ENCODE peak calls at places on chromosomes 7 and 10, in five cellular contexts. I is sigmoid colon, P is lower leg skin, D is HFFc6, Y is A549. C is an unnamed sample.

GRCh38 chr7:31074403-31074802 is 22.3 kb downstream of the ADCYAP1R1 start:
- DNase-seq in D (no peak), Y (no peak), P (no peak), I (peak), C (no peak)

GRCh38 chr7:94368371-94368791 is 26.3 kb upstream of the COL1A2 start:
- DNase-seq in P (no peak), I (no peak), Y (no peak), D (peak), C (no peak)

GRCh38 chr10:60872451-60872850 is 71.5 kb downstream of the RHOBTB1 start:
- DNase-seq in P (no peak), I (no peak), Y (no peak), D (no peak), C (no peak)

GRCh38 chr10:80552151-80552646 is 14.5 kb downstream of the SH2D4B start:
- DNase-seq in D (no peak), Y (no peak), I (peak), P (peak), C (no peak)

GRCh38 chr7:4959356-4959755 is 369 bp upstream of the MMD2 start:
- DNase-seq in I (no peak), D (no peak), P (peak), Y (no peak), C (no peak)

GRCh38 chr10:50326757-50327701 is 75.7 kb upstream of the ASAH2 start:
- DNase-seq in Y (no peak), P (no peak), D (peak), I (no peak), C (no peak)

GRCh38 chr10:110081914-110082313 is 74.1 kb downstream of the ADD3 start:
- DNase-seq in P (no peak), I (no peak), Y (peak), D (peak), C (no peak)

GRCh38 chr10:5234106-5234877 is 37.7 kb downstream of the AKR1C4 start:
- DNase-seq in D (no peak), Y (peak), I (no peak), P (no peak), C (no peak)

GRCh38 chr7:60706-61105 is 131.7 kb upstream of the FAM20C start:
- DNase-seq in I (peak), Y (no peak), P (no peak), D (no peak), C (no peak)

GRCh38 chr7:96179863-96180262 is 142.0 kb downstream of the SLC25A13 start:
- DNase-seq in I (no peak), Y (no peak), D (no peak), P (no peak), C (no peak)

GRCh38 chr7:2886900-2887299 is 42.8 kb upstream of the GNA12 start:
- DNase-seq in Y (peak), P (no peak), I (no peak), D (peak), C (no peak)

GRCh38 chr10:6748029-6748428 is 168.0 kb upstream of the PRKCQ start:
- DNase-seq in I (no peak), D (no peak), P (no peak), Y (no peak), C (no peak)

GRCh38 chr10:11165591-11166543 is 148.2 kb downstream of the CELF2 start:
- DNase-seq in Y (peak), I (peak), D (no peak), P (peak), C (no peak)

GRCh38 chr10:86654411-86655172 is at the start of gene OPN4:
- DNase-seq in P (peak), D (no peak), Y (no peak), I (peak), C (no peak)

GRCh38 chr7:34739651-34740300 is 81.8 kb downstream of the NPSR1 start:
- DNase-seq in D (no peak), Y (no peak), P (no peak), I (no peak), C (no peak)

GRCh38 chr7:134844200-134844599 is 64.8 kb downstream of the CALD1 start:
- DNase-seq in Y (no peak), D (no peak), P (no peak), I (no peak), C (no peak)

GRCh38 chr7:131692131-131692960 is 135.9 kb upstream of the PODXL start:
- DNase-seq in I (no peak), D (no peak), P (peak), Y (peak), C (peak)

GRCh38 chr7:131108212-131108980 is 219.3 kb upstream of the MKLN1 start:
- DNase-seq in Y (no peak), P (no peak), I (no peak), D (peak), C (no peak)

GRCh38 chr10:103816431-103816830 is 38.9 kb downstream of the SH3PXD2A start:
- DNase-seq in Y (no peak), D (no peak), P (no peak), I (peak), C (no peak)

GRCh38 chr10:60950312-60950711 is 6.3 kb upstream of the RHOBTB1 start:
- DNase-seq in Y (no peak), D (no peak), I (no peak), P (no peak), C (no peak)

GRCh38 chr10:73809061-73809818 is 2.2 kb downstream of the NDST2 start:
- DNase-seq in I (no peak), P (no peak), D (no peak), Y (no peak), C (no peak)

GRCh38 chr10:75395171-75395954 is 6.2 kb downstream of the ZNF503 start:
- DNase-seq in D (no peak), P (peak), Y (peak), I (no peak), C (no peak)

GRCh38 chr10:33917069-33917468 is 582.6 kb upstream of the NRP1 start:
- DNase-seq in Y (no peak), D (no peak), I (no peak), P (no peak), C (no peak)

GRCh38 chr7:368651-369475 is 78.9 kb downstream of the FOXL3 start:
- DNase-seq in P (no peak), D (no peak), I (peak), Y (no peak), C (no peak)

GRCh38 chr7:74480861-74481417 is 27.2 kb downstream of the GTF2IRD1 start:
- DNase-seq in D (peak), Y (no peak), P (peak), I (peak), C (no peak)

GRCh38 chr7:135291809-135292253 is 58.2 kb downstream of the STRA8 start:
- DNase-seq in I (no peak), D (peak), Y (peak), P (peak), C (no peak)

GRCh38 chr7:44964831-44965440 is 13.9 kb downstream of the MYO1G start:
- DNase-seq in Y (no peak), P (peak), I (peak), D (no peak), C (no peak)

GRCh38 chr10:130547368-130547767 is 411.2 kb downstream of the GLRX3 start:
- DNase-seq in I (no peak), P (no peak), Y (no peak), D (no peak), C (no peak)

GRCh38 chr10:68550747-68551411 is 9.3 kb upstream of the TET1 start:
- DNase-seq in D (peak), Y (peak), I (no peak), P (no peak), C (no peak)

GRCh38 chr7:45627691-45628456 is 53.7 kb downstream of the ADCY1 start:
- DNase-seq in P (no peak), D (no peak), I (no peak), Y (no peak), C (no peak)

GRCh38 chr10:121393522-121393921 is 204.7 kb downstream of the FGFR2 start:
- DNase-seq in I (no peak), P (no peak), Y (no peak), D (no peak), C (no peak)

GRCh38 chr10:77784856-77785255 is 141.7 kb downstream of the DLG5 start:
- DNase-seq in D (peak), I (no peak), P (no peak), Y (no peak), C (no peak)

GRCh38 chr10:99457808-99458207 is 27.4 kb upstream of the GOT1 start:
- DNase-seq in Y (no peak), P (no peak), D (peak), I (no peak), C (no peak)

GRCh38 chr7:30796105-30796869 is 25.1 kb downstream of the MINDY4 start:
- DNase-seq in D (no peak), I (no peak), P (no peak), Y (no peak), C (no peak)

GRCh38 chr10:613661-614340 is 75.7 kb downstream of the DIP2C start:
- DNase-seq in Y (no peak), D (no peak), I (peak), P (no peak), C (no peak)

GRCh38 chr10:3126741-3127342 is 45.7 kb downstream of the PITRM1 start:
- DNase-seq in I (peak), Y (no peak), D (no peak), P (no peak), C (no peak)

GRCh38 chr10:48494073-48494472 is 110.8 kb downstream of the ARHGAP22 start:
- DNase-seq in Y (no peak), P (peak), D (no peak), I (no peak), C (no peak)

GRCh38 chr7:134480730-134481129 is 21.8 kb upstream of the AKR1B1 start:
- DNase-seq in I (no peak), Y (peak), P (no peak), D (peak), C (no peak)

DNA sequence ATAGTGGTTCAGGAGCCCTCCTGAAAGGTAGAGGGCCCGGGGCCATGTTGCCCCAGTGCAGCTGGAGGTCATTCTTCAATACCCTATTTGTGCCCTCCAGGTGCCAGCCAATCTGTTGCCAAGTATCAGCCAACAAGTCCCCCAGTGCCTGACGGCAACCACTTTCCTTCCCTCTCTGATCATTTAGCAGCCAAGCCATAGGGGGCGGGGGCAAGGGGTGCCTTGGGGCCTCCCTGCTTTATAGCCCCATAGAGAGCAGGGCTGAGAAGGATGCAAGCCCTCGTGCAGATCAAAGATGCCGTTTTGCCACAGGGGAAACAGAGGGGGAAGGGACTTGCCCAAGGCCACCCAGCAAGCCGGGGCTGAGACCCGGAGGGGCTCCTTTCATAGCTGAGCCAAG is 149.0 kb upstream of the CHST15 start:
- DNase-seq in D (no peak), Y (no peak), I (peak), P (peak), C (no peak)
- TF ChIP-seq CTCF in D (no peak), Y (no peak), I (no peak), P (no peak), C (no peak)

DNA sequence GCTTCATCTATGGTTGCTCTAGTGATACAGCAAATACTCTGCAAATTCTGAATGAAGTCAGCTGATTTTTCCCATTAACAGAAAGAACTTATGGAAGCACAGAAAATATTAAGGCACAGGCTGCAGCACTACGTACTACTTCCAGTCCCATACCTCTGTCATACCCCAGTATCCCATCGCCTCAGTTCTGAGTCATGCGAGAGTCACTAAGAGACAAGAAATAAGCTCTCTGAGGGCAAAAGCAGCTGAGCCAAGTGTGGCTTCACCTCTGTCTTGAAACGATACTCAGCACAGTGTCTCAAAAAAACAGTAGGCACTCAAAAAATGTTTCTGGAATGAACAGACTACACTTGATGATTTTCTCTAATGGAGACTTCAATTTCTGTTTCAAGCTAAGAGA is 48.2 kb downstream of the EZH2 start:
- DNase-seq in Y (no peak), P (no peak), I (no peak), D (no peak), C (no peak)
- TF ChIP-seq CTCF in Y (no peak), P (no peak), I (no peak), D (no peak), C (no peak)

GRCh38 chr7:79137942-79138341 is 315.5 kb downstream of the MAGI2 start:
- DNase-seq in D (peak), P (no peak), I (no peak), Y (no peak), C (no peak)
- TF ChIP-seq CTCF in D (peak), P (no peak), I (no peak), Y (no peak), C (no peak)

GRCh38 chr10:57849726-57850357 is 417.9 kb downstream of the IPMK start:
- DNase-seq in D (no peak), P (no peak), I (no peak), Y (no peak), C (no peak)
- TF ChIP-seq CTCF in D (peak), P (no peak), I (no peak), Y (peak), C (no peak)

DNA sequence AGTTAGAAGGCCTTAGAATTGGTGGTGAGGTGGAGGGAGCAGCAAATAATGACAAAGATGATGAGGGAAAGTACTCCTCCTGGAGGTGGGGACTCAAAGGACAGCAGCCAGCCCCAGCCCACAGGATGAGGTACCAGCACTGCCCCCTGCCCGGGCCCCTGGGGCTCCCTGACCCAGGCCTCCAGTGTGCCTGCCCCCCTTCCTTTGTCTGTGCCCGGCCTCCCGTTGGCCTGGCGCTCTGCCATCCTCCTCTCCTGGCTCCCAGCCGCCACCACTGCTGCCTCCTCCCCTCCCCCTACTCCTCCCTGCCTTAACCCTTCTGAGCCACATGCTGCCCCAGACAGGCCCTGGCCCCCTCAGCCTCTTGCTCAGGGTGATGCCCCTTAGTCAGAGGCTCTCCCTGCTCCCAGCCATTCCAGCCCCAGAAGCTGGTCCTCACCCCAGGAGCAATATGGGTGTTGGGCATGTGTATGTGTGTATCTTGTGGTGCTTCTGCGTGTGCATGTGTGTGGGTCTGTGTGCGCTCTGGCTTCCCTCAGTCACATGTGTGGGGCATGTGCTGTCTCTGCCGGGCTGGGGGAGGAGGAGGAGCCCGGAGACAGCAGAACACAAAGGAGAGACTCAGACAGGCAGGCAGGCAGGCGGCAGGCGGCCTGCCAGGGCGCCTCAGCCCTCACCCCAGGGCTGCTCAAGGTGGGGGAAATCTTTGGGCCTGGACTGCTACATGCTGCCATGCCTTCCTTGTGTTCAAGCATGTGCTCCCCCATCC is 2.6 kb downstream of the LDB1 start:
- DNase-seq in I (peak), P (peak), Y (no peak), D (peak), C (no peak)
- TF ChIP-seq CTCF in I (no peak), P (no peak), Y (no peak), D (peak), C (no peak)

DNA sequence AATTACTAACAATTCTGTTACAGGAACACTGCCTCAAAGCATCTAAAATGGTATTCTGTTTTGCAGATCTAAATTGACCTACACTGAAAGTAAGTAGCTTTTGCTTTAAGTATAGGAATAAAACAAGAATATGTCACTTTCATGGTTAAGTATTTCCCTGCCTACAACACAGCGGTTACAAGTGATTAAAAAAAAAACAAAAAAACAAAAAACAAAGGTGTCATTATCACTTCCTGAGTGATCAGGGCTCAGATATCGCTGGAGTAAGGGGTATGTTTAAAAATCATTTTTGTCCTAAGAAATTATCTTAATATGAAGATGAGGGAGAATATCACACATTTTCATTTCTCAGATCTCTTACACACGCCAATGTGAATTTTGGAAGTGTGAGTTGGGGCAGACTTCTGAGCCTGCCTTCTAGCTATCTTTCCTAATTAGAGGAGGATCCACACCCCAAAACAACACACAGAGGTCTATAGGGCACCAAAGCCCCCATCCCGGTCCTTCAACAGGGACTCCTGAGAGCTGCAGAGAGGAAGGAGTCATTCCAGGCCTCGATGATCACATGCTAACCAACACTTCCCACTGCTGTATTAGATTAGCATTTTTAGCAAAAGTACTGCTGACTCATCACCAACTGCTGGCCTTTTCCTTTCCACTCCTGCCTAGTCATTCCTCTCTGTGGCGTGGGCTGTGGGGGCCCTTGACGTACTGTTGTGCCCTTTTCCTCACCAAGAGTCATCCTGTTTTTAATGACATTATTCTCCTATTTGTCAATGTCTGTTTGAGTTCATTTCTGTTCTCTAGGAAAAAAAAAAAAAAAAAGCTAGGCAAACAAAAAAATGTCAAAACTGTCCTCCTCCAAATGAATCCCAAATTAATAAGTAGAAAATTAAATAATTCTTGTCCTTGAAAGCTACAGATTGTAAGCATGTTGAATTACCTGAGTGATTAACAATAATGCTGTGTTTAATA is 31.2 kb downstream of the PRTFDC1 start:
- DNase-seq in D (peak), P (peak), I (no peak), Y (peak), C (peak)
- TF ChIP-seq CTCF in D (no peak), P (no peak), I (no peak), Y (no peak), C (no peak)

GRCh38 chr10:79244841-79245504 is 102.3 kb upstream of the PPIF start:
- DNase-seq in D (no peak), Y (no peak), I (no peak), P (no peak), C (no peak)

GRCh38 chr10:79241990-79242619 is 105.2 kb upstream of the PPIF start:
- DNase-seq in P (peak), Y (no peak), D (peak), I (peak), C (no peak)

GRCh38 chr10:79244068-79244442 is 103.2 kb upstream of the PPIF start:
- DNase-seq in I (no peak), Y (no peak), P (no peak), D (no peak), C (no peak)

GRCh38 chr10:79242620-79243152 is 104.6 kb upstream of the PPIF start:
- DNase-seq in I (peak), P (peak), D (peak), Y (no peak), C (no peak)

GRCh38 chr10:79243211-79244067 is 103.8 kb upstream of the PPIF start:
- DNase-seq in I (peak), P (no peak), D (peak), Y (no peak), C (no peak)
- TF ChIP-seq CTCF in I (no peak), P (no peak), D (no peak), Y (no peak), C (no peak)

GRCh38 chr10:46022978-46023702 is 7.3 kb downstream of the NCOA4 start:
- DNase-seq in I (peak), Y (peak), D (peak), P (peak), C (peak)
- TF ChIP-seq CTCF in I (no peak), Y (no peak), D (peak), P (no peak), C (no peak)

DNA sequence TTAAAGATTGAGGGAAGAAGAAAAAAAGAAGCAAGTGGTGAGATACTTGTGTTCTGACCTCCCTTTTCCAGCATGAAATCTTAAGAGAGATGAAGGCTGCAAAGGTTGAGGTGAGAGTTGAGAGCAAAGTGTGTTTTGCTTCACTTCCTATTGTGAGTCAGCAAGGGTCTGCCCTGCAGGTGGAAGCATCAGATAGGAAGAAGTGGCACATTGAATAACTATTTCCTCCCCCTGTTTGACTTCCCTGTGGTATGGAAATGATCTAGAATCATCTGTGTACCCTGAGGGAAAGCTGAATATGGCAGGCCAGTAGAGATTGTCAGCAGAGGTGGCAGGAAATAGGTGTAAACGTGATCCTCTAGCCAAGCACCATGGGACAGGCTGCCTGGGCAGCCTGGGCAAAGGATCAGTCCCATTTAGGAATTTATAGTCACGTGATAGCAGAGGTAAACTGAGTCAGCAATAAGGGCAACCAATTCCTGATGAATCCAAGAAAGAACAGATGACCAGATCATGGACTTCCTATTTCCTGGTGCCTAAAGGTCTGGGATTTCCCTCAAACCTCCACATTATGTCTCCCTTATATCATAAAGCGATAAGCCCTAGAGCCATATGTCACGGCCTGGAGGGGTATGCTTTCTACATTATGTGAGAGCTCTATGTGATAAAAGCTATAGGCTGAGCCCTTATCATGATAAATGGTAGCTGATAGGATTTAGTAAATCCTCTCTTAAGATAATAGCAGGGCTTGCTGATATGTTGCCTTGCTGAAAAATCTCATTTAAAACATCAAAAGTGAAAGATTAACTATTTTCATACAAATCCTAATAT is 287.0 kb downstream of the MDFIC start:
- DNase-seq in D (no peak), I (no peak), P (no peak), Y (no peak), C (no peak)
- TF ChIP-seq CTCF in D (no peak), I (no peak), P (no peak), Y (no peak), C (no peak)